ENCODE peak calls at places on chromosome 18, in ten cellular contexts. L is posterior vena cava; D is ACHN; T is stimulated activated CD4-positive, alpha-beta T cell treated with anti-CD3 and anti-CD28 coated beads, Interleukin-1b, Interleukin-23, amount 100 ng/mL, for 48 hours; Q is breast epithelium; R is GM04504; U is iPS-NIHi11; F is right lobe of liver; V is GM12865; K is lower lobe of right lung. S is an unnamed sample.

GRCh38 chr18:57480724-57481123 is 45.5 kb downstream of the ONECUT2 start:
- DNase-seq in F (no peak), Q (no peak), D (peak), V (no peak), L (no peak), U (no peak), K (no peak), R (no peak), T (no peak), S (no peak)

GRCh38 chr18:61820842-61821241 is 72.0 kb downstream of the RNF152 start:
- DNase-seq in K (no peak), R (no peak), Q (no peak), L (no peak), V (no peak), T (no peak), U (no peak), D (no peak), F (no peak), S (no peak)

GRCh38 chr18:31297248-31297647 is 20.7 kb upstream of the DSG1 start:
- DNase-seq in L (no peak), D (no peak), U (no peak), Q (no peak), K (no peak), F (no peak), T (no peak), V (no peak), R (no peak), S (no peak)

GRCh38 chr18:75238786-75239185 is 28.2 kb downstream of the TSHZ1 start:
- DNase-seq in R (no peak), D (no peak), U (no peak), T (no peak), F (no peak), K (no peak), L (no peak), V (no peak), Q (no peak), S (no peak)

GRCh38 chr18:76399613-76400391 is 95.2 kb downstream of the ZNF516 start:
- DNase-seq in Q (no peak), K (no peak), V (no peak), U (no peak), R (no peak), T (no peak), D (no peak), F (no peak), L (no peak), S (no peak)

GRCh38 chr18:8972116-8972515 is 130.4 kb upstream of the NDUFV2 start:
- DNase-seq in F (no peak), L (no peak), Q (no peak), U (no peak), V (no peak), D (no peak), K (no peak), R (no peak), T (no peak), S (no peak)

GRCh38 chr18:10230072-10230471 is 224.4 kb upstream of the APCDD1 start:
- DNase-seq in K (no peak), Q (no peak), L (no peak), V (peak), F (no peak), T (peak), R (peak), U (peak), D (peak), S (peak)

GRCh38 chr18:21218862-21219261 is 23.2 kb upstream of the GREB1L start:
- DNase-seq in D (no peak), F (no peak), U (no peak), V (no peak), L (no peak), T (no peak), K (no peak), R (no peak), Q (no peak), S (peak)

GRCh38 chr18:55779461-55779710 is 191.4 kb upstream of the TCF4 start:
- DNase-seq in Q (no peak), F (no peak), V (peak), U (no peak), T (no peak), D (no peak), K (peak), R (no peak), L (no peak), S (no peak)

GRCh38 chr18:44789704-44790103 is 109.0 kb downstream of the SETBP1 start:
- DNase-seq in D (no peak), L (no peak), Q (no peak), K (no peak), V (no peak), R (peak), F (peak), U (peak), T (no peak), S (peak)

GRCh38 chr18:78673516-78674321 is 305.9 kb upstream of the SALL3 start:
- DNase-seq in D (no peak), L (peak), Q (no peak), R (no peak), K (no peak), F (no peak), T (no peak), U (no peak), V (no peak), S (no peak)

GRCh38 chr18:30088238-30088637 is 954.3 kb downstream of the DSC3 start:
- DNase-seq in K (no peak), U (no peak), V (no peak), R (no peak), T (no peak), Q (no peak), D (no peak), F (no peak), L (no peak), S (no peak)

GRCh38 chr18:60064271-60064670 is 164.5 kb downstream of the PMAIP1 start:
- DNase-seq in D (peak), L (no peak), U (no peak), F (no peak), T (no peak), V (no peak), K (no peak), R (no peak), Q (no peak), S (no peak)

GRCh38 chr18:11983592-11983991 is 2.3 kb downstream of the IMPA2 start:
- DNase-seq in D (no peak), R (no peak), F (peak), U (no peak), T (no peak), Q (no peak), L (peak), V (no peak), K (no peak), S (peak)

GRCh38 chr18:27378396-27379094 is 193.4 kb upstream of the CHST9 start:
- DNase-seq in Q (no peak), R (peak), K (no peak), F (no peak), T (peak), U (no peak), D (peak), V (peak), L (no peak), S (no peak)

GRCh38 chr18:8812631-8813030 is 107.3 kb downstream of the MTCL1 start:
- DNase-seq in T (no peak), R (no peak), D (no peak), V (no peak), U (no peak), L (no peak), K (no peak), F (no peak), Q (no peak), S (no peak)

GRCh38 chr18:48188609-48189008 is 220.6 kb downstream of the ZBTB7C start:
- DNase-seq in D (no peak), L (peak), V (no peak), K (no peak), T (no peak), R (no peak), U (no peak), F (no peak), Q (no peak), S (no peak)

GRCh38 chr18:29174891-29175290 is 998.0 kb upstream of the CDH2 start:
- DNase-seq in D (no peak), T (no peak), R (no peak), F (no peak), Q (no peak), V (no peak), L (no peak), K (no peak), U (no peak), S (no peak)

GRCh38 chr18:22241806-22242440 is 72.5 kb downstream of the GATA6 start:
- DNase-seq in F (no peak), L (no peak), Q (no peak), R (no peak), K (no peak), T (no peak), D (no peak), V (no peak), U (no peak), S (no peak)